ENCODE peak calls at places on chromosomes 3 and 15, in ten cellular contexts. C, O, I, Q, M, U, H, B, E and D are unnamed samples. For H3K36me3, the result is how much of the 10 kb centered on the place peaks cover.

GRCh38 chr15:100186366-100186765 is 155.4 kb downstream of the ADAMTS17 start:
- DNase-seq in H (no peak), Q (no peak), I (no peak), U (no peak), B (no peak), O (no peak), E (no peak), M (no peak), C (no peak), D (no peak)

GRCh38 chr3:141231923-141232861 is 567 bp downstream of the PXYLP1 start:
- DNase-seq in B (peak), M (peak), U (no peak), Q (peak), I (peak), O (no peak), E (no peak), C (peak), H (peak), D (peak)

GRCh38 chr3:33144433-33144832 is 30.6 kb downstream of the CRTAP start:
- DNase-seq in Q (no peak), O (no peak), H (no peak), B (no peak), E (no peak), I (no peak), U (no peak), C (no peak), M (no peak), D (no peak)

GRCh38 chr3:192409203-192409837 is 318.0 kb downstream of the FGF12 start:
- DNase-seq in Q (peak), E (no peak), H (peak), M (no peak), I (peak), O (no peak), U (peak), B (peak), C (peak), D (peak)

GRCh38 chr15:31215490-31216209 is 111.0 kb upstream of the KLF13 start:
- DNase-seq in Q (peak), M (peak), H (peak), O (no peak), E (peak), U (peak), B (peak), I (peak), C (peak), D (peak)

GRCh38 chr15:67762610-67763368 is 62.5 kb upstream of the SKOR1 start:
- DNase-seq in M (no peak), O (no peak), C (no peak), B (no peak), E (no peak), H (no peak), I (no peak), U (no peak), Q (no peak), D (no peak)

GRCh38 chr15:99084965-99085364 is 19.9 kb upstream of the SYNM start:
- DNase-seq in Q (no peak), E (no peak), U (no peak), B (no peak), O (no peak), C (no peak), I (no peak), H (no peak), M (peak), D (no peak)

GRCh38 chr3:153458881-153459280 is 296.9 kb downstream of the RAP2B start:
- DNase-seq in U (no peak), C (no peak), Q (no peak), I (no peak), M (no peak), B (no peak), O (no peak), E (no peak), H (no peak), D (no peak)

GRCh38 chr15:70856884-70857546 is 3.1 kb upstream of the LARP6 start:
- DNase-seq in Q (peak), B (peak), H (peak), O (peak), U (peak), I (no peak), C (no peak), M (no peak), E (peak), D (peak)

GRCh38 chr15:25250011-25250596 is 188.7 kb downstream of the UBE3A start:
- DNase-seq in E (no peak), Q (no peak), O (no peak), I (no peak), C (peak), U (no peak), H (peak), M (peak), B (no peak), D (peak)

GRCh38 chr3:194572131-194572789 is 61.0 kb downstream of the TMEM44 start:
- DNase-seq in U (no peak), B (peak), O (no peak), M (no peak), E (peak), H (peak), C (peak), Q (peak), I (peak), D (no peak)

GRCh38 chr3:117602054-117602644 is 892.6 kb downstream of the TUSC7 start:
- DNase-seq in Q (no peak), M (no peak), U (no peak), B (no peak), I (no peak), H (no peak), E (no peak), C (no peak), O (no peak), D (no peak)

GRCh38 chr3:97838393-97838792 is 16.6 kb downstream of the CRYBG3 start:
- DNase-seq in C (no peak), H (no peak), B (no peak), Q (no peak), E (no peak), U (no peak), O (no peak), I (no peak), M (no peak), D (no peak)

GRCh38 chr15:66072616-66073361 is 180.8 kb downstream of the MEGF11 start:
- DNase-seq in E (no peak), I (no peak), Q (no peak), C (no peak), M (no peak), U (peak), H (no peak), B (peak), O (no peak), D (no peak)

GRCh38 chr3:167814441-167814951 is 79.0 kb downstream of the SERPINI1 start:
- DNase-seq in Q (no peak), O (no peak), B (peak), I (no peak), E (peak), M (no peak), U (no peak), H (no peak), C (no peak), D (no peak)

GRCh38 chr15:35519536-35520149 is 26.3 kb downstream of the DPH6 start:
- DNase-seq in B (peak), M (no peak), C (no peak), Q (no peak), E (no peak), O (peak), I (no peak), U (no peak), H (no peak), D (no peak)

GRCh38 chr15:53171571-53171970 is 381.4 kb upstream of the ONECUT1 start:
- DNase-seq in O (no peak), M (no peak), U (no peak), B (no peak), C (no peak), Q (no peak), E (no peak), I (no peak), H (no peak), D (no peak)

GRCh38 chr3:143283432-143284128 is 164.0 kb downstream of the CHST2 start:
- DNase-seq in I (no peak), Q (no peak), B (no peak), U (no peak), C (no peak), H (no peak), E (no peak), O (peak), M (no peak), D (no peak)

GRCh38 chr3:45210308-45211038 is 15.6 kb downstream of the TMEM158 start:
- DNase-seq in I (peak), O (peak), M (peak), H (peak), Q (peak), B (peak), E (peak), C (peak), U (peak), D (peak)

GRCh38 chr15:61951949-61952348 is 108.3 kb downstream of the VPS13C start:
- DNase-seq in H (no peak), M (no peak), Q (no peak), C (no peak), B (peak), E (no peak), I (no peak), U (no peak), O (no peak), D (no peak)

GRCh38 chr3:197539651-197540051 is 16.1 kb downstream of the BDH1 start:
- DNase-seq in M (no peak), C (no peak), E (no peak), Q (no peak), O (peak), I (no peak), B (no peak), H (no peak), U (no peak), D (no peak)

GRCh38 chr3:125245521-125245920 is 33.0 kb upstream of the SLC12A8 start:
- DNase-seq in B (no peak), E (no peak), M (no peak), Q (no peak), H (no peak), I (no peak), C (no peak), U (no peak), O (no peak), D (no peak)

GRCh38 chr15:92451225-92451825 is 57.6 kb downstream of the ST8SIA2 start:
- DNase-seq in H (no peak), Q (no peak), I (no peak), C (no peak), M (no peak), U (no peak), E (no peak), O (no peak), B (no peak), D (no peak)

GRCh38 chr3:105365536-105366301 is 990 bp upstream of the ALCAM start:
- DNase-seq in E (no peak), I (peak), Q (no peak), B (peak), H (no peak), U (no peak), M (no peak), C (peak), O (no peak), D (no peak)

GRCh38 chr15:68352401-68353062 is 75.0 kb downstream of the FEM1B start:
- DNase-seq in M (no peak), H (no peak), B (peak), E (peak), U (peak), C (peak), Q (peak), O (peak), I (no peak), D (peak)

GRCh38 chr15:78209646-78210348 is 24.6 kb downstream of the ACSBG1 start:
- DNase-seq in I (no peak), C (no peak), Q (no peak), M (peak), E (no peak), H (no peak), U (peak), B (no peak), O (no peak), D (no peak)

GRCh38 chr3:130386604-130387263 is 41.3 kb downstream of the COL6A5 start:
- DNase-seq in H (no peak), I (no peak), C (no peak), M (no peak), O (no peak), B (peak), U (no peak), Q (no peak), E (no peak), D (no peak)

GRCh38 chr3:152175576-152175883 is 93.2 kb upstream of the MBNL1 start:
- DNase-seq in I (no peak), H (no peak), E (no peak), O (no peak), B (peak), Q (no peak), M (no peak), C (no peak), U (no peak), D (no peak)

GRCh38 chr3:188729422-188729821 is 442.3 kb upstream of the TPRG1 start:
- DNase-seq in O (no peak), E (no peak), I (no peak), B (no peak), Q (no peak), C (no peak), M (no peak), U (no peak), H (no peak), D (no peak)

GRCh38 chr3:177594096-177594495 is 396.8 kb upstream of the TBL1XR1 start:
- DNase-seq in I (no peak), Q (no peak), M (no peak), U (no peak), E (no peak), B (no peak), C (no peak), O (no peak), H (no peak), D (no peak)

GRCh38 chr15:42279234-42279723 is 6.0 kb upstream of the TMEM87A start:
- DNase-seq in M (no peak), B (no peak), Q (no peak), E (no peak), O (no peak), U (no peak), I (no peak), H (no peak), C (no peak), D (no peak)

GRCh38 chr3:112856537-112856936 is 9.9 kb upstream of the CD200R1L start:
- DNase-seq in O (no peak), B (no peak), Q (no peak), C (no peak), H (no peak), I (no peak), M (no peak), U (no peak), E (no peak), D (no peak)

GRCh38 chr3:112858410-112859069 is 11.9 kb upstream of the CD200R1L start:
- DNase-seq in I (no peak), E (no peak), C (no peak), H (no peak), U (no peak), Q (no peak), O (no peak), B (peak), M (no peak), D (no peak)

GRCh38 chr3:112860898-112861297 is 14.2 kb upstream of the CD200R1L start:
- DNase-seq in H (no peak), O (no peak), Q (no peak), U (no peak), I (no peak), M (no peak), C (no peak), E (no peak), B (no peak), D (no peak)

GRCh38 chr3:112855883-112856282 is 9.2 kb upstream of the CD200R1L start:
- DNase-seq in Q (no peak), C (no peak), O (no peak), U (no peak), H (no peak), M (no peak), B (no peak), E (no peak), I (no peak), D (no peak)

DNA sequence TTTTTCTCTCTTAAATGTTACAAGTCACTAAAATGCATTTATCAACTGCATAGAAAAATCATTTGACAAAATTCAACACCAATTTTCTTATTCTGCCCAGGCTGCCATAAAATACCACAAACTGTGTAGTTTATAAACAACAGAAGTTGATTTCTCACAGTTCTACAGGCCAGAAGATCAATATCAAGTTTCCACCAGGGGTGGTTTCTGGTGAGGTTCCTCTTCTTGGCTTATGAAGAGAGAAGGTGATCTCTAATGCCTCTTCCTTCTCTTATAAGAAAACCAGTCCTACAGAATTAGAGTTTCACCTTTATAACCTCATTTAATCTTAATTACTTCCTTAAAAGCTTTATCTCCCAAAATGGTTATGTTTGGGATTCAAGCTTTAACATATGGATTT is 10.9 kb upstream of the CD200R1L start:
- DNase-seq in Q (no peak), B (no peak), E (no peak), M (no peak), O (no peak), C (no peak), H (no peak), U (no peak), I (no peak), D (no peak)
- TF ChIP-seq CTCF in Q (no peak), B (no peak), E (no peak), M (no peak), O (no peak), C (no peak), H (no peak), U (no peak), I (no peak), D (no peak)

GRCh38 chr3:49120096-49120437 is 556 bp downstream of the USP19 start:
- DNase-seq in H (no peak), M (no peak), C (no peak), B (no peak), I (no peak), O (no peak), E (no peak), U (no peak), Q (no peak), D (no peak)
- H3K36me3 ChIP-seq in H (half or more), M (under half), C (under half), B (half or more), I (half or more), O (under half), E (half or more), U (under half), Q (half or more), D (half or more)

GRCh38 chr3:155491696-155492095 is 198.2 kb upstream of the STRIT1 start:
- DNase-seq in I (no peak), E (no peak), O (no peak), Q (no peak), U (no peak), C (no peak), M (no peak), H (no peak), B (no peak), D (no peak)
- TF ChIP-seq CTCF in I (no peak), E (no peak), O (no peak), Q (no peak), U (no peak), C (no peak), M (no peak), H (no peak), B (no peak), D (no peak)

GRCh38 chr3:10259036-10259435 is 10.8 kb downstream of the TATDN2 start:
- DNase-seq in I (no peak), C (no peak), B (no peak), M (no peak), Q (no peak), E (no peak), O (no peak), U (no peak), H (no peak), D (no peak)

GRCh38 chr3:10262027-10262426 is 13.8 kb downstream of the TATDN2 start:
- DNase-seq in E (no peak), U (no peak), B (no peak), C (no peak), O (no peak), M (no peak), Q (no peak), H (no peak), I (no peak), D (no peak)

GRCh38 chr3:10260211-10260701 is 12.0 kb downstream of the TATDN2 start:
- DNase-seq in U (no peak), O (no peak), Q (no peak), I (no peak), H (no peak), E (no peak), B (no peak), M (no peak), C (no peak), D (no peak)

GRCh38 chr3:10263549-10264363 is 15.5 kb downstream of the TATDN2 start:
- DNase-seq in E (no peak), O (peak), H (no peak), U (no peak), I (no peak), M (no peak), B (peak), Q (no peak), C (no peak), D (no peak)

GRCh38 chr3:10259798-10260197 is 11.5 kb downstream of the TATDN2 start:
- DNase-seq in B (no peak), I (no peak), H (no peak), M (no peak), E (no peak), Q (no peak), U (no peak), O (no peak), C (no peak), D (no peak)
- H3K36me3 ChIP-seq in B (under half), I (half or more), H (under half), M (under half), E (under half), Q (half or more), U (under half), O (under half), C (under half), D (half or more)

GRCh38 chr15:80309769-80310384 is 57.9 kb upstream of the CTXND1 start:
- DNase-seq in I (no peak), O (peak), M (no peak), U (no peak), E (no peak), B (peak), C (no peak), H (no peak), Q (no peak), D (no peak)
- TF ChIP-seq CTCF in I (peak), O (peak), M (peak), U (peak), E (peak), B (peak), C (peak), H (peak), Q (peak), D (no peak)

GRCh38 chr3:47430606-47431005 is 45.1 kb downstream of the SCAP start:
- DNase-seq in H (no peak), Q (no peak), C (no peak), B (no peak), O (no peak), I (no peak), M (no peak), E (no peak), U (no peak), D (no peak)
- H3K36me3 ChIP-seq in H (half or more), Q (half or more), C (under half), B (under half), O (under half), I (under half), M (under half), E (under half), U (under half), D (under half)

GRCh38 chr15:60795889-60796288 is 316.9 kb upstream of the ICE2 start:
- DNase-seq in I (no peak), E (no peak), O (no peak), C (no peak), U (no peak), M (no peak), Q (no peak), H (no peak), B (no peak), D (no peak)
- TF ChIP-seq CTCF in I (no peak), E (no peak), O (no peak), C (no peak), U (no peak), M (no peak), Q (no peak), H (no peak), B (no peak), D (no peak)